ENCODE peak calls at places on chromosomes 3 and 15, in five cellular contexts. Y, U, M, D and K are unnamed samples.
A peak's percentile ranks its signal among the peaks of the same experiment; 100 is the strongest.

GRCh38 chr3:174541708-174542107 is 317.4 kb upstream of the NAALADL2 start:
- DNase-seq in Y (no peak), U (peak; percentile 16), M (no peak), D (no peak), K (no peak)

GRCh38 chr15:58453931-58454793 is 22.4 kb downstream of the LIPC start:
- DNase-seq in Y (no peak), U (no peak), M (no peak), D (no peak), K (no peak)

GRCh38 chr3:98875535-98875934 is 26.0 kb downstream of the DCBLD2 start:
- DNase-seq in Y (no peak), U (no peak), M (no peak), D (no peak), K (no peak)

GRCh38 chr3:139491966-139492365 is 15.7 kb upstream of the RBP2 start:
- DNase-seq in Y (no peak), U (no peak), M (no peak), D (no peak), K (no peak)

GRCh38 chr15:92733090-92733933 is 77.7 kb upstream of the FAM174B start:
- DNase-seq in Y (no peak), U (no peak), M (no peak), D (no peak), K (no peak)

GRCh38 chr3:36201546-36201945 is 178.8 kb upstream of the STAC start:
- DNase-seq in Y (no peak), U (no peak), M (no peak), D (no peak), K (no peak)

GRCh38 chr3:23183731-23184130 is 19.4 kb upstream of the UBE2E2 start:
- DNase-seq in Y (no peak), U (peak; percentile 39), M (no peak), D (no peak), K (peak; percentile 26)

GRCh38 chr15:74722591-74722990 is 2.7 kb downstream of the CYP1A1 start:
- DNase-seq in Y (no peak), U (no peak), M (no peak), D (no peak), K (no peak)

GRCh38 chr3:126557415-126557745 is 1.4 kb downstream of the C3orf22 start:
- DNase-seq in Y (peak; percentile 68), U (no peak), M (peak; percentile 38), D (peak; percentile 49), K (peak; percentile 38)

GRCh38 chr15:25065876-25066275 is 111.1 kb downstream of the SNRPN start:
- DNase-seq in Y (no peak), U (no peak), M (no peak), D (no peak), K (no peak)

GRCh38 chr15:99019558-99020540 is 12.3 kb upstream of the PGPEP1L start:
- DNase-seq in Y (no peak), U (peak; percentile 63), M (no peak), D (no peak), K (no peak)

GRCh38 chr3:132394334-132394733 is 23.0 kb upstream of the DNAJC13 start:
- DNase-seq in Y (no peak), U (peak; percentile 59), M (no peak), D (no peak), K (peak; percentile 60)

GRCh38 chr3:3699816-3700633 is 99.2 kb upstream of the LRRN1 start:
- DNase-seq in Y (no peak), U (peak; percentile 87), M (no peak), D (no peak), K (no peak)

GRCh38 chr15:70569139-70569717 is 194.1 kb downstream of the UACA start:
- DNase-seq in Y (peak; percentile 58), U (peak; percentile 55), M (no peak), D (no peak), K (no peak)

GRCh38 chr3:116341381-116341780 is 103.9 kb downstream of the LSAMP start:
- DNase-seq in Y (no peak), U (no peak), M (no peak), D (no peak), K (no peak)

GRCh38 chr3:15300318-15301078 is 31.9 kb downstream of the SH3BP5 start:
- DNase-seq in Y (no peak), U (peak; percentile 81), M (no peak), D (peak; percentile 70), K (no peak)

GRCh38 chr3:177781686-177782161 is 584.4 kb upstream of the TBL1XR1 start:
- DNase-seq in Y (peak; percentile 91), U (peak; percentile 40), M (peak; percentile 43), D (peak; percentile 69), K (peak; percentile 73)

GRCh38 chr3:72938471-72939265 is 50.8 kb downstream of the GXYLT2 start:
- DNase-seq in Y (peak; percentile 87), U (peak; percentile 98), M (no peak), D (peak; percentile 76), K (peak; percentile 60)

GRCh38 chr15:58201536-58201935 is 63.4 kb downstream of the AQP9 start:
- DNase-seq in Y (no peak), U (peak; percentile 44), M (no peak), D (no peak), K (no peak)

GRCh38 chr3:124829819-124830554 is 57.2 kb downstream of the ITGB5 start:
- DNase-seq in Y (no peak), U (no peak), M (no peak), D (no peak), K (no peak)

GRCh38 chr3:69784854-69785523 is 45.7 kb downstream of the MITF start:
- DNase-seq in Y (peak; percentile 76), U (peak; percentile 85), M (peak; percentile 84), D (peak; percentile 75), K (peak; percentile 77)

GRCh38 chr3:107796786-107797185 is 274.0 kb downstream of the BBX start:
- DNase-seq in Y (no peak), U (peak; percentile 95), M (no peak), D (no peak), K (no peak)

GRCh38 chr3:52703356-52703755 is 2.2 kb downstream of the GLT8D1 start:
- DNase-seq in Y (no peak), U (no peak), M (no peak), D (no peak), K (no peak)

GRCh38 chr15:38069001-38069400 is 134.6 kb downstream of the TMCO5A start:
- DNase-seq in Y (no peak), U (peak; percentile 75), M (no peak), D (no peak), K (no peak)

GRCh38 chr15:90572893-90573292 is 43.2 kb downstream of the CRTC3 start:
- DNase-seq in Y (no peak), U (no peak), M (no peak), D (no peak), K (no peak)

GRCh38 chr3:137647179-137647578 is 116.9 kb upstream of the SOX14 start:
- DNase-seq in Y (no peak), U (no peak), M (no peak), D (no peak), K (no peak)

GRCh38 chr3:94259291-94259690 is 196.4 kb downstream of the NSUN3 start:
- DNase-seq in Y (no peak), U (no peak), M (no peak), D (no peak), K (no peak)

GRCh38 chr3:149593416-149594160 is 64.2 kb downstream of the WWTR1 start:
- DNase-seq in Y (no peak), U (no peak), M (no peak), D (no peak), K (no peak)

GRCh38 chr3:58723197-58723596 is 56.6 kb upstream of the FAM3D start:
- DNase-seq in Y (no peak), U (no peak), M (no peak), D (no peak), K (no peak)

GRCh38 chr3:115512565-115513410 is 110.5 kb upstream of the GAP43 start:
- DNase-seq in Y (no peak), U (peak; percentile 56), M (peak; percentile 48), D (peak; percentile 64), K (peak; percentile 14)

GRCh38 chr3:56304069-56304468 is 164.2 kb downstream of the ERC2 start:
- DNase-seq in Y (no peak), U (no peak), M (no peak), D (no peak), K (no peak)

GRCh38 chr3:56303508-56303907 is 164.8 kb downstream of the ERC2 start:
- DNase-seq in Y (no peak), U (peak; percentile 44), M (no peak), D (no peak), K (peak; percentile 32)

GRCh38 chr3:56297281-56297680 is 171.0 kb downstream of the ERC2 start:
- DNase-seq in Y (no peak), U (no peak), M (no peak), D (no peak), K (no peak)

GRCh38 chr3:56302417-56302816 is 165.8 kb downstream of the ERC2 start:
- DNase-seq in Y (no peak), U (no peak), M (no peak), D (no peak), K (no peak)
- TF ChIP-seq CTCF in Y (no peak), U (no peak), M (no peak), D (no peak), K (no peak)

DNA sequence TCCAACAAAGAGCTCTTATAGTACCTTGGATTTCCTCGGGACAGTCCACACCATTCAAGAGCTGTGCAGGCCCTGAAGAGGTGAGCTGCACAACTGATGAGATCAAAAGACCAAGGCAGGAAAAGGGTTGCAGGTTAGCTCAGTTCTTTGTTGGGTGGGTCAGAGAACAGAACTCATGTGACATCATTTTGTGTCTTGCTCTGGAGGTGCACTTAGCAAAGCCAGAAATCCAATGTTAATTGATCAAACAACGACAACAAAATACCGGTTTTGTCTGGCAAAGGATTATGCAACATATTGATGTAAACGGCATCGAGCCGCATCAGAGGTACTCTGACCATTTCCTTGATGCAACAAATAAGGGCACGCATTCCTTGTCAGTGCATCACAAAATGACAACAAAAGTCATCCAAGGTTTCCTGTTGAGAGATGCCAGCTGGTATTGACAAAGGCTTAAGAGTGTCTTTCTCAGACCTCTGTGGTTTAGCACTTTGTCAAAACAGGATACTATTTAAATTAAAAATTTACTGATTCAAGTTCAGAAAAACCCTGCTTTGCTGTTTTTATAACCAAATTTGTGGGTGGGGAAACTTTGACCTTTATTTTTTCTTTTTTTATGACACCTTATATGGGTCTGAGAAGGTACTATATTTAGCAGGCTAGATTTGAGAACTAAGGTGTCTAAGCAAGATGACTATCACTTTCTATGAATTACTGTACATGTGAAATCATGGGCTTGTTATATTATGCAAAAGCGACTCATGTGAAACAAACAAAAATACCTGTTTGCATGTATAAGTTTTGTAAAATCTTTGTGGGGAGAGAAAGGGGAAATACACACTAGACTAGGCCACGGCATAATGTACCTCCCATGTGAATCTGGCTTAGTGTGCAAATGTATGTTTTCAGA is 496.2 kb downstream of the FOXP1 start:
- DNase-seq in Y (no peak), U (peak; percentile 61), M (no peak), D (no peak), K (no peak)
- H3K27ac ChIP-seq in Y (no peak overlapping the region), U (peak overlapping the region; percentile 38), M (no peak overlapping the region), D (no peak overlapping the region), K (no peak overlapping the region)

GRCh38 chr3:12750658-12751071 is 8.4 kb downstream of the TMEM40 start:
- DNase-seq in Y (no peak), U (peak; percentile 84), M (no peak), D (no peak), K (no peak)
- H3K4me3 ChIP-seq in Y (no peak overlapping the region), U (no peak overlapping the region), M (no peak overlapping the region), D (no peak overlapping the region), K (no peak overlapping the region)

DNA sequence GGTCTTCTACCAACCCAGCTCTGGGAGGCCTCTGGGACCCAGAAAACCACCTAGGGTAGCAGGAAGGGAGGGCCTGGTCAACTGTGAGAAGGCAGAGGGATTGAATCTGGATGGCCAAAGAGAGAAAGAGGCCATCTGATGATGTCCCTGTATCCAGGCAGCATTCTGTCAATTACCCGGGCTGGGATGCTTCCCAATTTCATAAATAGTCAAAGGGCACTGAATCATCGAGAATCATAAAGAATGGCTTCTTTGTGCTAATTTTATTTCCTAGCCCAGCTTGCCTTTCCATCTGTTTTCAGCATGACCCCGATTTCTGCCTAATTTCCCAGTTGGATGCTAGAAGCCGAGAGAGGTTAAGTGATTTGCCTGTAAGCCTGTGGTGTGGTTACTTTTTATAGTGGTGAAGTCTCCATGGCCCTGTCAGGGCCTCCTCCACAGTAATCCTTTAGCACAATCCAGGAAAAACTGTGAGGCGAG is 129.2 kb downstream of the FAM43A start:
- DNase-seq in Y (no peak), U (no peak), M (no peak), D (no peak), K (no peak)
- TF ChIP-seq CTCF in Y (no peak), U (no peak), M (no peak), D (no peak), K (no peak)